ENCODE peak calls at places on chromosomes 7 and 10, in eight cellular contexts. One of them, this sample, is unnamed.

GRCh38 chr10:13717936-13718772 is 131.4 kb downstream of the PRPF18 start:
- DNase-seq in A549: no peak
- DNase-seq in right atrium auricular region: peak
- DNase-seq in renal cortical epithelial cell: peak
- DNase-seq in mesothelial cell of epicardium: no peak
- DNase-seq in lower leg skin: peak
- DNase-seq in tibial artery: peak
- DNase-seq in H1: no peak
- DNase-seq in this sample: no peak

GRCh38 chr7:128728608-128729007 is 10.6 kb upstream of the CALU start:
- DNase-seq in A549: no peak
- DNase-seq in right atrium auricular region: no peak
- DNase-seq in renal cortical epithelial cell: peak
- DNase-seq in mesothelial cell of epicardium: no peak
- DNase-seq in lower leg skin: no peak
- DNase-seq in tibial artery: no peak
- DNase-seq in H1: no peak
- DNase-seq in this sample: no peak

GRCh38 chr7:70416611-70417010 is 715.3 kb upstream of the GALNT17 start:
- DNase-seq in A549: no peak
- DNase-seq in right atrium auricular region: no peak
- DNase-seq in renal cortical epithelial cell: no peak
- DNase-seq in mesothelial cell of epicardium: no peak
- DNase-seq in lower leg skin: no peak
- DNase-seq in tibial artery: no peak
- DNase-seq in H1: no peak
- DNase-seq in this sample: peak

GRCh38 chr10:60427148-60427547 is 37.5 kb upstream of the ANK3 start:
- DNase-seq in A549: no peak
- DNase-seq in right atrium auricular region: no peak
- DNase-seq in renal cortical epithelial cell: no peak
- DNase-seq in mesothelial cell of epicardium: no peak
- DNase-seq in lower leg skin: no peak
- DNase-seq in tibial artery: no peak
- DNase-seq in H1: no peak
- DNase-seq in this sample: no peak

GRCh38 chr10:13787015-13787421 is 200.3 kb downstream of the PRPF18 start:
- DNase-seq in A549: peak
- DNase-seq in right atrium auricular region: no peak
- DNase-seq in renal cortical epithelial cell: peak
- DNase-seq in mesothelial cell of epicardium: no peak
- DNase-seq in lower leg skin: peak
- DNase-seq in tibial artery: no peak
- DNase-seq in H1: no peak
- DNase-seq in this sample: no peak

GRCh38 chr7:79227035-79227434 is 226.4 kb downstream of the MAGI2 start:
- DNase-seq in A549: no peak
- DNase-seq in right atrium auricular region: no peak
- DNase-seq in renal cortical epithelial cell: no peak
- DNase-seq in mesothelial cell of epicardium: no peak
- DNase-seq in lower leg skin: no peak
- DNase-seq in tibial artery: no peak
- DNase-seq in H1: no peak
- DNase-seq in this sample: peak

GRCh38 chr7:107505997-107506682 is 36.3 kb downstream of the GPR22 start:
- DNase-seq in A549: no peak
- DNase-seq in right atrium auricular region: no peak
- DNase-seq in renal cortical epithelial cell: peak
- DNase-seq in mesothelial cell of epicardium: no peak
- DNase-seq in lower leg skin: no peak
- DNase-seq in tibial artery: no peak
- DNase-seq in H1: no peak
- DNase-seq in this sample: peak

GRCh38 chr7:5678295-5679046 is 103.0 kb downstream of the RNF216 start:
- DNase-seq in A549: no peak
- DNase-seq in right atrium auricular region: no peak
- DNase-seq in renal cortical epithelial cell: no peak
- DNase-seq in mesothelial cell of epicardium: no peak
- DNase-seq in lower leg skin: no peak
- DNase-seq in tibial artery: no peak
- DNase-seq in H1: no peak
- DNase-seq in this sample: no peak

GRCh38 chr10:50988792-50989191 is 85.5 kb upstream of the PRKG1 start:
- DNase-seq in A549: peak
- DNase-seq in right atrium auricular region: no peak
- DNase-seq in renal cortical epithelial cell: peak
- DNase-seq in mesothelial cell of epicardium: no peak
- DNase-seq in lower leg skin: no peak
- DNase-seq in tibial artery: no peak
- DNase-seq in H1: no peak
- DNase-seq in this sample: peak

GRCh38 chr7:154833839-154834238 is 169.1 kb downstream of the PAXIP1 start:
- DNase-seq in A549: no peak
- DNase-seq in right atrium auricular region: no peak
- DNase-seq in renal cortical epithelial cell: no peak
- DNase-seq in mesothelial cell of epicardium: no peak
- DNase-seq in lower leg skin: no peak
- DNase-seq in tibial artery: no peak
- DNase-seq in H1: no peak
- DNase-seq in this sample: no peak

GRCh38 chr10:124132306-124132705 is 38.9 kb upstream of the CHST15 start:
- DNase-seq in A549: no peak
- DNase-seq in right atrium auricular region: no peak
- DNase-seq in renal cortical epithelial cell: no peak
- DNase-seq in mesothelial cell of epicardium: no peak
- DNase-seq in lower leg skin: no peak
- DNase-seq in tibial artery: no peak
- DNase-seq in H1: no peak
- DNase-seq in this sample: no peak

GRCh38 chr10:130218181-130218641 is 82.0 kb downstream of the GLRX3 start:
- DNase-seq in A549: no peak
- DNase-seq in right atrium auricular region: no peak
- DNase-seq in renal cortical epithelial cell: no peak
- DNase-seq in mesothelial cell of epicardium: no peak
- DNase-seq in lower leg skin: peak
- DNase-seq in tibial artery: peak
- DNase-seq in H1: no peak
- DNase-seq in this sample: no peak

GRCh38 chr10:15141136-15142067 is 27.1 kb downstream of the NMT2 start:
- DNase-seq in A549: no peak
- DNase-seq in right atrium auricular region: no peak
- DNase-seq in renal cortical epithelial cell: no peak
- DNase-seq in mesothelial cell of epicardium: no peak
- DNase-seq in lower leg skin: peak
- DNase-seq in tibial artery: no peak
- DNase-seq in H1: no peak
- DNase-seq in this sample: peak

GRCh38 chr10:44180321-44181154 is 204.4 kb downstream of the CXCL12 start:
- DNase-seq in A549: no peak
- DNase-seq in right atrium auricular region: no peak
- DNase-seq in renal cortical epithelial cell: no peak
- DNase-seq in mesothelial cell of epicardium: no peak
- DNase-seq in lower leg skin: no peak
- DNase-seq in tibial artery: peak
- DNase-seq in H1: no peak
- DNase-seq in this sample: no peak

GRCh38 chr7:26151096-26151495 is 902 bp upstream of the NFE2L3 start:
- DNase-seq in A549: no peak
- DNase-seq in right atrium auricular region: no peak
- DNase-seq in renal cortical epithelial cell: no peak
- DNase-seq in mesothelial cell of epicardium: no peak
- DNase-seq in lower leg skin: no peak
- DNase-seq in tibial artery: no peak
- DNase-seq in H1: no peak
- DNase-seq in this sample: peak

GRCh38 chr7:41698726-41699125 is 4.2 kb downstream of the INHBA start:
- DNase-seq in A549: no peak
- DNase-seq in right atrium auricular region: no peak
- DNase-seq in renal cortical epithelial cell: no peak
- DNase-seq in mesothelial cell of epicardium: no peak
- DNase-seq in lower leg skin: no peak
- DNase-seq in tibial artery: no peak
- DNase-seq in H1: no peak
- DNase-seq in this sample: peak

GRCh38 chr7:18352339-18353255 is 143.0 kb upstream of the HDAC9 start:
- DNase-seq in A549: peak
- DNase-seq in right atrium auricular region: no peak
- DNase-seq in renal cortical epithelial cell: peak
- DNase-seq in mesothelial cell of epicardium: no peak
- DNase-seq in lower leg skin: no peak
- DNase-seq in tibial artery: no peak
- DNase-seq in H1: peak
- DNase-seq in this sample: peak

GRCh38 chr7:9958461-9958860 is 1015.2 kb upstream of the PHF14 start:
- DNase-seq in A549: no peak
- DNase-seq in right atrium auricular region: no peak
- DNase-seq in renal cortical epithelial cell: no peak
- DNase-seq in mesothelial cell of epicardium: no peak
- DNase-seq in lower leg skin: no peak
- DNase-seq in tibial artery: no peak
- DNase-seq in H1: no peak
- DNase-seq in this sample: peak

GRCh38 chr10:63976538-63976937 is 455.3 kb downstream of the REEP3 start:
- DNase-seq in A549: peak
- DNase-seq in right atrium auricular region: no peak
- DNase-seq in renal cortical epithelial cell: peak
- DNase-seq in mesothelial cell of epicardium: no peak
- DNase-seq in lower leg skin: no peak
- DNase-seq in tibial artery: no peak
- DNase-seq in H1: peak
- DNase-seq in this sample: peak

GRCh38 chr10:132508497-132509443 is 28.8 kb upstream of the INPP5A start:
- DNase-seq in A549: peak
- DNase-seq in right atrium auricular region: no peak
- DNase-seq in renal cortical epithelial cell: no peak
- DNase-seq in mesothelial cell of epicardium: no peak
- DNase-seq in lower leg skin: peak
- DNase-seq in tibial artery: peak
- DNase-seq in H1: no peak
- DNase-seq in this sample: no peak

GRCh38 chr10:103879831-103880230 is 24.5 kb upstream of the SH3PXD2A start:
- DNase-seq in A549: no peak
- DNase-seq in right atrium auricular region: no peak
- DNase-seq in renal cortical epithelial cell: no peak
- DNase-seq in mesothelial cell of epicardium: no peak
- DNase-seq in lower leg skin: peak
- DNase-seq in tibial artery: no peak
- DNase-seq in H1: no peak
- DNase-seq in this sample: no peak

GRCh38 chr10:57849726-57850357 is 417.9 kb downstream of the IPMK start:
- DNase-seq in A549: peak
- DNase-seq in right atrium auricular region: no peak
- DNase-seq in renal cortical epithelial cell: peak
- DNase-seq in mesothelial cell of epicardium: no peak
- DNase-seq in lower leg skin: no peak
- DNase-seq in tibial artery: no peak
- DNase-seq in H1: no peak
- DNase-seq in this sample: peak